ENCODE peak calls at places on chromosomes 16 and 17, in four cellular contexts. One of them, this sample, is unnamed.

GRCh38 chr17:68238488-68238887 is 9.4 kb upstream of the AMZ2 start:
- ATAC-seq in heart left ventricle: no peak
- ATAC-seq in right lobe of liver: no peak
- ATAC-seq in HCT116: no peak
- ATAC-seq in this sample: no peak

GRCh38 chr16:11060364-11060763 is 116.0 kb downstream of the CLEC16A start:
- ATAC-seq in right lobe of liver: no peak
- ATAC-seq in heart left ventricle: no peak
- ATAC-seq in HCT116: no peak
- ATAC-seq in this sample: no peak

GRCh38 chr17:15384142-15384803 is 42.9 kb upstream of the TEKT3 start:
- ATAC-seq in HCT116: no peak
- ATAC-seq in heart left ventricle: peak
- ATAC-seq in right lobe of liver: peak
- ATAC-seq in this sample: peak

GRCh38 chr17:27616414-27616813 is 14.6 kb upstream of the LGALS9 start:
- ATAC-seq in HCT116: no peak
- ATAC-seq in heart left ventricle: no peak
- ATAC-seq in right lobe of liver: no peak
- ATAC-seq in this sample: no peak

GRCh38 chr16:71937868-71938510 is 42.7 kb downstream of the IST1 start:
- ATAC-seq in heart left ventricle: no peak
- ATAC-seq in right lobe of liver: no peak
- ATAC-seq in HCT116: no peak
- ATAC-seq in this sample: no peak

GRCh38 chr16:17392127-17392856 is 78.5 kb downstream of the XYLT1 start:
- ATAC-seq in HCT116: no peak
- ATAC-seq in right lobe of liver: no peak
- ATAC-seq in heart left ventricle: no peak
- ATAC-seq in this sample: no peak

GRCh38 chr17:9221231-9222180 is 200.2 kb downstream of the NTN1 start:
- ATAC-seq in right lobe of liver: no peak
- ATAC-seq in HCT116: no peak
- ATAC-seq in heart left ventricle: no peak
- ATAC-seq in this sample: no peak

GRCh38 chr17:64355536-64356303 is 34.9 kb downstream of the PECAM1 start:
- ATAC-seq in heart left ventricle: no peak
- ATAC-seq in HCT116: no peak
- ATAC-seq in right lobe of liver: no peak
- ATAC-seq in this sample: peak

GRCh38 chr17:38768417-38768816 is 15.9 kb downstream of the PSMB3 start:
- ATAC-seq in heart left ventricle: no peak
- ATAC-seq in HCT116: no peak
- ATAC-seq in right lobe of liver: no peak
- ATAC-seq in this sample: no peak

GRCh38 chr16:23334421-23334853 is 32.3 kb downstream of the SCNN1B start:
- ATAC-seq in HCT116: no peak
- ATAC-seq in right lobe of liver: no peak
- ATAC-seq in heart left ventricle: no peak
- ATAC-seq in this sample: no peak

GRCh38 chr16:62137991-62138390 is 101.8 kb upstream of the CDH8 start:
- ATAC-seq in heart left ventricle: no peak
- ATAC-seq in right lobe of liver: no peak
- ATAC-seq in HCT116: no peak
- ATAC-seq in this sample: no peak

GRCh38 chr16:56780646-56781045 is 50.7 kb downstream of the NUP93 start:
- ATAC-seq in heart left ventricle: no peak
- ATAC-seq in right lobe of liver: no peak
- ATAC-seq in HCT116: no peak
- ATAC-seq in this sample: no peak

GRCh38 chr16:17396762-17397498 is 73.8 kb downstream of the XYLT1 start:
- ATAC-seq in HCT116: no peak
- ATAC-seq in right lobe of liver: peak
- ATAC-seq in heart left ventricle: peak
- ATAC-seq in this sample: peak

GRCh38 chr16:66703359-66704215 is 7.0 kb upstream of the CMTM4 start:
- ATAC-seq in right lobe of liver: peak
- ATAC-seq in heart left ventricle: peak
- ATAC-seq in HCT116: no peak
- ATAC-seq in this sample: no peak

GRCh38 chr17:49342575-49342936 is 19.5 kb downstream of the ZNF652 start:
- ATAC-seq in heart left ventricle: no peak
- ATAC-seq in HCT116: no peak
- ATAC-seq in right lobe of liver: peak
- ATAC-seq in this sample: no peak

GRCh38 chr16:28609631-28610594 is at the start of gene SULT1A1:
- ATAC-seq in right lobe of liver: peak
- ATAC-seq in heart left ventricle: peak
- ATAC-seq in HCT116: peak
- ATAC-seq in this sample: peak

GRCh38 chr16:15792563-15792971 is 64.3 kb downstream of the MYH11 start:
- ATAC-seq in HCT116: no peak
- ATAC-seq in right lobe of liver: no peak
- ATAC-seq in heart left ventricle: no peak
- ATAC-seq in this sample: peak

GRCh38 chr16:1958715-1959268 is 546 bp upstream of the NDUFB10 start:
- ATAC-seq in HCT116: no peak
- ATAC-seq in right lobe of liver: peak
- ATAC-seq in heart left ventricle: no peak
- ATAC-seq in this sample: no peak

GRCh38 chr17:49201481-49201927 is 8.9 kb downstream of the GNGT2 start:
- ATAC-seq in right lobe of liver: no peak
- ATAC-seq in heart left ventricle: peak
- ATAC-seq in HCT116: no peak
- ATAC-seq in this sample: no peak

GRCh38 chr17:50684612-50685333 is 22.9 kb downstream of the ANKRD40 start:
- ATAC-seq in HCT116: peak
- ATAC-seq in heart left ventricle: no peak
- ATAC-seq in right lobe of liver: peak
- ATAC-seq in this sample: no peak

GRCh38 chr16:17469742-17470001 is 1.1 kb downstream of the XYLT1 start:
- ATAC-seq in right lobe of liver: no peak
- ATAC-seq in HCT116: no peak
- ATAC-seq in heart left ventricle: peak
- ATAC-seq in this sample: no peak

GRCh38 chr17:18143044-18143936 is 34.7 kb downstream of the MYO15A start:
- ATAC-seq in heart left ventricle: no peak
- ATAC-seq in right lobe of liver: no peak
- ATAC-seq in HCT116: peak
- ATAC-seq in this sample: no peak

GRCh38 chr17:76544916-76545365 is 5.1 kb downstream of the PRCD start:
- ATAC-seq in right lobe of liver: no peak
- ATAC-seq in heart left ventricle: no peak
- ATAC-seq in HCT116: no peak
- ATAC-seq in this sample: no peak
- TF ChIP-seq POLR2A in right lobe of liver: no peak
- TF ChIP-seq POLR2A in heart left ventricle: no peak
- TF ChIP-seq POLR2A in HCT116: no peak
- TF ChIP-seq POLR2A in this sample: no peak

DNA sequence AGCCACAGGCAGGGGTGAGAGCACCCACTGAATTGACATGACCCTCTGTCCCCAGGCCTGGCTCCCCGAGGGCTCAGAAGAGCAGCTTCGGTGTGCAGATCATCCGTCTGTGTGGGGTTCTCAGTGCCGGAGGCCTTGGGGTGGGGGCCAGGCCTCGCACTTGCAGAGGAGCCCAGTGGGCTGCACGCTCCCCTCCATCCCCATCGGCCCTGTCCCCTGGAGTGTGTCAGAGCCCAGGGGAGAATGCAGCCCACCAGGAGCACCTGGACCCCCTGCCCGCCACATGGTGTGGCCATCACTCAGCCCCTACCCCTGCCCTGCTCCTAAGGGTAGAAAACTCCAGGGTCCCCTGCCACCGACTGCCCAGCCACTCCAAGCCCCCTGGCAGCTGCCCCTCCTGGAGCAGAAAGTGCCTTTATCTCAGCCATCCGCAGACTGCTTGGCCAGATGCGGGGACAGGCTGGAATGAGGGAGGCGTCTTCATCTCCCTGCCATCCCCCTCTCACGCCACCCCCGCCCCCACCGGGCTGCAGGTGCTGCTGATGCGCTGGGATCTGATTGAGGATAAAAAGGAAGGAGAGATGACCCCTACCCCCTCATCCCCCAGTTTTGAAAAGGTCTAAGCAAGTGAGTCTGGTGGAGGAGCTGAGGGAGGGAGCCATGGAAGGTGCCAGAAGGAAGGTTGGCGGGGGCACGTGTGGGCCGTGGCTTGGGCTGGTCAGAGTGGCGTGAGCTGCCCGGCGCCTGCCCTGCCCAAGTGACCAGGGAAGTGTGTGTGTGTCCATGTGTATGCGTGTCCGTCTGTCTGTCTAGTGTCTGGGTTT is 358.3 kb downstream of the SEC14L1 start:
- ATAC-seq in heart left ventricle: no peak
- ATAC-seq in right lobe of liver: no peak
- ATAC-seq in HCT116: no peak
- ATAC-seq in this sample: no peak
- TF ChIP-seq POLR2A in heart left ventricle: no peak
- TF ChIP-seq POLR2A in right lobe of liver: no peak
- TF ChIP-seq POLR2A in HCT116: no peak
- TF ChIP-seq POLR2A in this sample: no peak

GRCh38 chr16:81745704-81746558 is 33.2 kb upstream of the PLCG2 start:
- ATAC-seq in heart left ventricle: peak
- ATAC-seq in right lobe of liver: peak
- ATAC-seq in HCT116: peak
- ATAC-seq in this sample: peak
- TF ChIP-seq POLR2A in heart left ventricle: peak
- TF ChIP-seq POLR2A in right lobe of liver: no peak
- TF ChIP-seq POLR2A in HCT116: peak
- TF ChIP-seq POLR2A in this sample: no peak

DNA sequence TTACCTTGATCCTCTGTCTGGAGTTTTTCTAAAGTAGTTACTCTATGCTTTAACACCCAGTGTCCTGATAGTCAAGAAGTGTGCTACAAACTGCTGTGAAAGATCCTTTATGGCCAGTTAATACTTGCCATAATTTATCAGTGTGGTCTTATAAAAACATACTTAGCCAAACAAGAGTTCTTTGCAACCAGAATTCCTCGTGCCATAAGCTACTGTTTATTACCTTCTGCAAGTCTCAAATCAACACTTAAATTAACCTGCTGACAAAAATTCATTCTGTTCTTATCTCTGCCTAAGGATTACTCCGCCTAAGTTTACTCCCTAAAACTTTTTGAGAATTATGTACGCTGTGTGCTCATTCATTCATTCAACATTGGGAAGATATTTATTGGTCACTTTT is 22.8 kb downstream of the ZNF75A start:
- ATAC-seq in HCT116: no peak
- ATAC-seq in heart left ventricle: no peak
- ATAC-seq in right lobe of liver: no peak
- ATAC-seq in this sample: no peak
- TF ChIP-seq POLR2A in HCT116: no peak
- TF ChIP-seq POLR2A in heart left ventricle: no peak
- TF ChIP-seq POLR2A in right lobe of liver: no peak
- TF ChIP-seq POLR2A in this sample: no peak

GRCh38 chr16:22123146-22123545 is 30.8 kb downstream of the VWA3A start:
- ATAC-seq in heart left ventricle: no peak
- ATAC-seq in HCT116: peak
- ATAC-seq in right lobe of liver: no peak
- ATAC-seq in this sample: no peak
- TF ChIP-seq POLR2A in heart left ventricle: no peak
- TF ChIP-seq POLR2A in HCT116: no peak
- TF ChIP-seq POLR2A in right lobe of liver: no peak
- TF ChIP-seq POLR2A in this sample: no peak

DNA sequence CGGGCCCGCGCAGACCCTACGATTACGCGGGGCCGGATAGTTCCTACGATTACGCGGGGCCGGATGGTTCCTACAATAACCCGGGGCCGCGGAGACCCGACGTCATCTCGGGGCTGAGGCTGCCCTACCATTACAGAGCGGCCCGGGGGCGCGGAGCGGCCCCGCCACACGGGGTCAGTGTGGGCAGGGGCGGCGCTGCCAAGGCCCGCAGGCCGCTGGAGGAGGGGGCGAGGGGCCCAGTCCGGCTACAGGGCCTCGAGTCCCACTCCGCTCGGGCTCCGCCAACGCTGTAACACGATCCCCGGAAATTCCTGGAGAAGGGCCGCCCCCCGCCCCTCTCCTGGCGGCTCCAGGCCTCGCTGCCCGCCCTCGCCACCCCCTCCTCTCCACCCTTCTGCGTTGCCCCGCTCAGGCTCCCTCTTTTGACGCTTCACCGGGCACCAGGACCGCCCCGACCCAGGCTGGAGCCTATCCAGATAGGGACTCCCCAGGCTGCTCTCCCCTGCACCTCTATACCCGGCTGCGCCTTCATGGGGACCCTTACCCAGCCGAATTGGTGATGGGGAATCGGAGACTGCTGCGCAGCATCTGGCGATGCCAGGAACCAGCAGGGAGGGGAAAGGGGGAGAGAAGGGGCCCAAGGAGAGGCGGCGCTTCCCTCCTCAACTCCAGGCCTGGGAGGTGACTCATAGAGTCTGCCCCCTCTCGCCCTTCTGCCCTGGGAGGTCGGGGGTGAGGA is at the start of gene RAB34:
- ATAC-seq in heart left ventricle: peak
- ATAC-seq in HCT116: no peak
- ATAC-seq in right lobe of liver: peak
- ATAC-seq in this sample: peak
- TF ChIP-seq POLR2A in heart left ventricle: peak
- TF ChIP-seq POLR2A in HCT116: peak
- TF ChIP-seq POLR2A in right lobe of liver: no peak
- TF ChIP-seq POLR2A in this sample: peak

GRCh38 chr17:42286411-42287295 is 1.6 kb upstream of the STAT5A start:
- ATAC-seq in heart left ventricle: peak
- ATAC-seq in right lobe of liver: no peak
- ATAC-seq in HCT116: no peak
- ATAC-seq in this sample: no peak

GRCh38 chr17:42288985-42289862 is 926 bp downstream of the STAT5A start:
- ATAC-seq in HCT116: no peak
- ATAC-seq in right lobe of liver: peak
- ATAC-seq in heart left ventricle: peak
- ATAC-seq in this sample: no peak

GRCh38 chr17:42285346-42286050 is 2.8 kb upstream of the STAT5A start:
- ATAC-seq in heart left ventricle: no peak
- ATAC-seq in right lobe of liver: no peak
- ATAC-seq in HCT116: no peak
- ATAC-seq in this sample: no peak

GRCh38 chr17:42288078-42288984 is at the start of gene STAT5A:
- ATAC-seq in heart left ventricle: peak
- ATAC-seq in HCT116: no peak
- ATAC-seq in right lobe of liver: peak
- ATAC-seq in this sample: peak

DNA sequence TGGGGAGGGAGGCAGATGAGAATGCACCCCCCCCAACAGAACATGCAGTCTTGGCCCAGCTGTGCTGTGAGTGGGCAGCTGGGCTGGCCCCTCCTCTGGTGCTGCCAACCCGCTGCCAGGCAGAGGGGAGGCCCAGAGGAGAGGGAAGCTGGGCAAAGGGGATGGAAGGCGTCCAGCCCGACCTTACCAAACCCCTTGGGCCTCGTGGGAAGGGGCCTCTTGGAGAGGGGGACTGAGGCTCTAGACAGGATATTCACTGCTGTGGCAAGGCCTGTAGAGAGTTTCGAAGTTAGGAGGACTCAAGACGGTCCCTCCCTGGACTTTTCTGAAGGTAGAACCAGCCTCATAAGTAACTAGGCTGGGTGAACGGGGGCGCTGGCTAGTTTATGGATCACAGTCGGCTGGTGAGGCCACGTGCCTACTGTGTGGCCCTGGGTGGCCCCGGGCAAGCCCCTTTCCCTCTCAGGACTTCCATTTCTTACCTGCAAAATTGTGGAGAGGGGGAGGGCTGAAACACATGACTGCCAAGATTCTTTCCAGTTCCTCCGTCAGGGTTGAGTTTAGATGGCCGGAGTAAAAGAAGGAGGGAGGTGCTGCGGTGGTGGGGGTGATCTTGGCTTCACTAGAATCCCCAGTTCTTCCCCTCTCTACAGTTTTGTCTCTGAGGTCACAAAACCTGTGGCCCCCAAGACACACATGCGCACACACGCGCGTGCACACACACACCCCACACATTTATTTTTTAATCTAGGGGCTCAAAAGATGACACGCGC is 807 bp upstream of the STAT5A start:
- ATAC-seq in right lobe of liver: no peak
- ATAC-seq in HCT116: no peak
- ATAC-seq in heart left ventricle: peak
- ATAC-seq in this sample: peak
- TF ChIP-seq POLR2A in right lobe of liver: peak
- TF ChIP-seq POLR2A in HCT116: no peak
- TF ChIP-seq POLR2A in heart left ventricle: peak
- TF ChIP-seq POLR2A in this sample: no peak